ENCODE peak calls at places on chromosomes 16 and 17, in four cellular contexts. E is IMR-90, G is Peyer's patch, C is transverse colon. H is an unnamed sample. For H3K36me3, the result is how much of the 10 kb centered on the place peaks cover.

GRCh38 chr16:83624436-83625120 is 183.2 kb upstream of the HSBP1 start:
- DNase-seq in E (no peak), G (no peak), C (no peak), H (no peak)

GRCh38 chr16:11133344-11133921 is 122.6 kb downstream of the SOCS1 start:
- DNase-seq in E (peak), G (peak), C (peak), H (no peak)

GRCh38 chr16:85152414-85153030 is 40.2 kb upstream of the CIBAR2 start:
- DNase-seq in E (no peak), G (no peak), C (no peak), H (no peak)

GRCh38 chr17:36182176-36183000 is 6.0 kb upstream of the TBC1D3B start:
- DNase-seq in E (no peak), G (peak), C (no peak), H (no peak)

GRCh38 chr17:6701719-6702118 is 11.4 kb downstream of the SLC13A5 start:
- DNase-seq in E (no peak), G (peak), C (no peak), H (no peak)

GRCh38 chr17:58189436-58190146 is 2.9 kb upstream of the EPX start:
- DNase-seq in E (peak), G (no peak), C (no peak), H (no peak)

GRCh38 chr16:53056528-53056881 is 1.7 kb downstream of the CHD9 start:
- DNase-seq in E (peak), G (no peak), C (peak), H (no peak)

GRCh38 chr16:86931410-86931941 is 353.1 kb downstream of the FOXL1 start:
- DNase-seq in E (peak), G (no peak), C (no peak), H (no peak)

GRCh38 chr16:19094542-19095365 is 19.0 kb upstream of the ITPRIPL2 start:
- DNase-seq in E (no peak), G (no peak), C (peak), H (no peak)

DNA sequence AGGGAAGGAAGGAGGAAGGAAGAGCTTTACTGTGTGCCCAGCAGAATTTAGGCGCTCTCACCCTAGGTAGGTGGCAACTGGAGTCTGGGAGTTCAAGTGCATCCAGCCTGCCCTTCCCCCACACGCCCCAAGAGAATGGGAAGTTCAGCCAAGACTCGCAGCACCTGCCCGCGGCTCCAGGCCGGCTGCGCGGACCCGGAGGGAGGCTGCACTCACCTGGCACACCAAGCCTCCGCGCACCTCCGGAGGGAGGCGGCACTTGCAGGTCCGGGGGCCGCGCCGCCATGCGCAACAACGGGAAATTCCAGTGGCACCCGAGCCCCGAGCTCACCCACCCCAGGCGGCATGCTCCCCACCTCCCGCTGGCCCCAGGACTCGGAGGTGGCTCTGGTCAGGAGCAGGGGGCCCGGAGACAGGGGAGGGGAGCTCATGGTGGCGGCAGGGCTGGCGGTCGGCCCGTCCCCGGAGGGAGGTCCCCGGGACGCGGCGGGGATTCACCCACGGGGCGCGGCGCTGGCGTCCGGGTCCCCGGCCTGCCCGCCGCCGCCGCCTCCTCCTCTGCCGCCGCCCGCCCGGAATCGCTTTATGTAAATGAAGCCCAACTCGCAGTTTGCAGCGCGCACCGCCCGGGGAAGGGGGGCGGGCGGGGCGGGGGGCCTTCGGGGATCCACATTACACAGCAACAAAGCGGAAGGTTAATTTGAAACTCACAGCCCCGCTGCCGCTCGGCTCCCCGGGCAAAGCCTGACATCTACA is at the start of gene ZFHX3:
- DNase-seq in E (peak), G (peak), C (peak), H (no peak)
- H3K36me3 ChIP-seq in E (under half), G (under half), C (under half), H (under half)

DNA sequence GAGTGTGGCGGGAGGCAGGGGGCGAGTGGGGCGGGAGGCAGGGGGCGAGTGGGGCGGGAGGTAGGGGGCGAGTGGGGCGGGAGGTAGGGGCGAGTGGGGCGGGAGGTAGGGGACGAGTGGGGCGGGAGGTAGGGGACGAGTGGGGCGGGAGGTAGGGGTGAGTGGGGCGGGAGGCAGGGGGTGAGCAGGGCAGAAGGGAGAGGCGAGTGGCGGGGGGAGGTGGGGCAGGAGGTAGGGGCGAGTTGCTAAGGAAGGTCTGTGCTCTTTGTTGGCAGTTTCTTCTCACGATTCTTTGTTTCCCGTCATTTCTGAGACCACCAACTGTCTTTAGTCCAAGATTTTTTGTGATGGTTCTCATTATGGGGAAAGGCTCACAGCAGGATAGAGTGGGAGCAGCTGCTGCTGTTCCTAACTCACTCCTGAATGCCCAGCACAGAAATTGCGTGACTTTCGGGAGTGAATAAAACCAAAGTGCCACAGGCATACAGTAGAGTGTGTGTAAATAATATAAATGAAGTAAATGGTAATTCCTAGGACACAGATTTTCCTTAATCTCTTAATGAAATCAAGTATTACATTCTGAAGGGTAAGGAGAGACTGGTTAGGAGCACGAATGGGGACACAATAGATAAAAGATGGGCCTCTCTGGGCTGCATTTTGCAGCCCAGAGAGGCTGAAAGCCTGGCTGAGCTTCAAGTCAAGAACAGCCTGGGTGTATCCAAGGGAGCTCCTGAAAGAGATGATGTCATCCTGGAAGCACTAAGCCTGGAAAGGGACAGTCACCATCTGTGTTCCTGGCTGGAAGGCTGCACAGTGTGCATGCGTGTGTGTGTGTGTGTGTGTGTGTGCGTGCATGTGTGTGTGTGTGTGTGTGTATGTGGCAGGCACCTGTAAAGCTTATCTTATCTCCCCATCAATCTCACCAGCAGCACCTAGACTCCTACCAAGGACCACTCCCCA is 44.5 kb downstream of the COG7 start:
- DNase-seq in E (peak), G (no peak), C (peak), H (no peak)
- H3K36me3 ChIP-seq in E (half or more), G (under half), C (under half), H (half or more)

DNA sequence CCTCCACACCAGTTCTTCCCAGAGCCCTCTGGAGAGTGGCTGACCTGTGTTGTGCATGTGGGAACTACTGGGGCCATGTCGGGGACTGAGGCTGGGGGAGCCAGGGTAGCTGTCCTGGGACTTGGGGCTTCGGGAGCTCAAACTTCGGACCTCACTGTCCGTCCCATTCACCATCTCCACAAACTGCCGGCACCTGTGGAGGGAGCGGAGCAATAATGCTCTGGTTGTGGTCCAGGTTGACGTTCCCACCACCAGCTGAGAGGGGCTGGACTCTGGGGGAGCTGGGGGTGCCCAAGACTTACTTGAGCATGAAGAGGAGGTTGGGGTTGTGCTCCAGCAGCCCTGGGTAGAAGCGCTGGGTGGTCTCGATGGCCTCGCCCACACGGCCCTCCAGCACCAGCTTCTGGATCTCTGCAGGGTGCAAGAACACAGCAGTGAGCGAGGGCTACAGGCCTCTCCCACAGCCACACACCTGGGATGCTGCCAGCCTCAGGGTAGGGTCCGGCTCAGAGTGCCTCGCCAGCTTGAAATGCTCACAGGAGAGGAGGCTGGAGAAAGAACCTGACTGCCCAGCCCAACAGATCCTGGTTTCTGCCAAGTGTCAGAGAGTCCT is 10.6 kb upstream of the GFOD2 start:
- DNase-seq in E (no peak), G (no peak), C (no peak), H (no peak)
- H3K36me3 ChIP-seq in E (half or more), G (under half), C (under half), H (under half)

GRCh38 chr16:89987169-89987568 is 32.1 kb downstream of the DBNDD1 start:
- DNase-seq in E (no peak), G (no peak), C (no peak), H (no peak)

GRCh38 chr16:89988951-89989350 is 30.3 kb downstream of the DBNDD1 start:
- DNase-seq in E (no peak), G (no peak), C (no peak), H (no peak)

GRCh38 chr16:89984215-89984614 is 35.0 kb downstream of the DBNDD1 start:
- DNase-seq in E (no peak), G (no peak), C (no peak), H (no peak)

GRCh38 chr16:89985219-89985618 is 34.0 kb downstream of the DBNDD1 start:
- DNase-seq in E (no peak), G (no peak), C (no peak), H (no peak)

GRCh38 chr16:89986600-89986999 is 32.7 kb downstream of the DBNDD1 start:
- DNase-seq in E (no peak), G (no peak), C (no peak), H (no peak)
- H3K36me3 ChIP-seq in E (half or more), G (under half), C (under half), H (under half)

GRCh38 chr17:73224663-73225305 is 31.9 kb downstream of the COG1 start:
- DNase-seq in E (no peak), G (no peak), C (no peak), H (no peak)
- H3K36me3 ChIP-seq in E (under half), G (under half), C (under half), H (under half)

DNA sequence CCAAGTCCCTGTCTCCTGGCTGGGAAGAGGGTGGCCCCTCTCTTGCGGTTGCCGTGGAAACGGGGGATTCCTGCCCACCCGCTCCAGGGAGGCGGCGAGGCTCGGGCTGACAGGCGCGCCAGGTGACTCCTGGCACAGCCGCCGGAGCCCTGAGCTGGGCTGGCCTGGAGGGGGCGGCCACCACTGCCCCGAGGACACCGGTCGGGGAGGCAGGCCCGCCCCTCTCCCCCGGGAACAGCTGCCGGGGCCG is 71.3 kb downstream of the ABR start:
- DNase-seq in E (no peak), G (no peak), C (no peak), H (peak)
- H3K36me3 ChIP-seq in E (under half), G (under half), C (under half), H (under half)

GRCh38 chr16:27445502-27446175 is 43.7 kb downstream of the IL21R start:
- DNase-seq in E (no peak), G (no peak), C (no peak), H (no peak)

GRCh38 chr16:27444015-27444414 is 42.0 kb downstream of the IL21R start:
- DNase-seq in E (peak), G (no peak), C (no peak), H (no peak)

GRCh38 chr16:27444470-27444869 is 42.5 kb downstream of the IL21R start:
- DNase-seq in E (no peak), G (no peak), C (no peak), H (no peak)

GRCh38 chr16:27448531-27449433 is 46.8 kb downstream of the IL21R start:
- DNase-seq in E (no peak), G (no peak), C (no peak), H (no peak)

GRCh38 chr16:27446721-27447120 is 44.7 kb downstream of the IL21R start:
- DNase-seq in E (no peak), G (peak), C (peak), H (peak)
- H3K36me3 ChIP-seq in E (under half), G (under half), C (under half), H (half or more)

GRCh38 chr17:4550534-4551039 is 4.6 kb downstream of the MYBBP1A start:
- DNase-seq in E (no peak), G (no peak), C (no peak), H (no peak)

GRCh38 chr17:4549781-4550533 is 5.2 kb downstream of the MYBBP1A start:
- DNase-seq in E (no peak), G (no peak), C (no peak), H (no peak)

GRCh38 chr17:4548721-4549531 is 6.3 kb downstream of the MYBBP1A start:
- DNase-seq in E (peak), G (no peak), C (no peak), H (no peak)

GRCh38 chr17:4551796-4552525 is 3.2 kb downstream of the MYBBP1A start:
- DNase-seq in E (no peak), G (no peak), C (no peak), H (no peak)

GRCh38 chr17:4551141-4551540 is 4.0 kb downstream of the MYBBP1A start:
- DNase-seq in E (no peak), G (no peak), C (no peak), H (no peak)
- H3K36me3 ChIP-seq in E (half or more), G (under half), C (under half), H (under half)

GRCh38 chr17:2931426-2931825 is 132.0 kb downstream of the OR1D5 start:
- DNase-seq in E (no peak), G (no peak), C (no peak), H (no peak)

GRCh38 chr17:2933606-2934005 is 129.8 kb downstream of the OR1D5 start:
- DNase-seq in E (no peak), G (no peak), C (no peak), H (no peak)

GRCh38 chr17:2931901-2932300 is 131.5 kb downstream of the OR1D5 start:
- DNase-seq in E (no peak), G (no peak), C (no peak), H (no peak)

GRCh38 chr17:2935622-2936021 is 127.8 kb downstream of the OR1D5 start:
- DNase-seq in E (peak), G (no peak), C (no peak), H (no peak)

DNA sequence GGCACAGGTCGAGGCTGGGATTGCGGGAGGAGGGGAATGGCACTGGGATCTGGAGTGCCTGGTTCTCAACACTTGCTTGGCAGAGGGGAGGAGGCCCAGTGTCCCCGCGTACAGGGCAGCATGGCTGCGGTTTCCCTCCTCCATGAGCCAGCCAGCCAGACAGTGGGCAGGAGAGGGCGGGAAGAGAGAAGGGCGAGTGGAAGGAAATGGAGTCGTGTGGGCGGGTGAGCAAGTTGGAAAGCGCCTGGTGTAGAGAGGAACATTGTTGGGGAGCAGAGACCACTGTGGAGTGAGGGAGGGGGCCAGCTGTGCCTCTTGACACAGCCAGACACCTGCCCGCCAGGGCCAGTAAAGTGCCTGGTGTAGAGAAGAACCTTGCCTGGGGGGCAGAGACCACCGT is 130.5 kb downstream of the OR1D5 start:
- DNase-seq in E (no peak), G (no peak), C (no peak), H (no peak)
- H3K36me3 ChIP-seq in E (under half), G (under half), C (under half), H (under half)

GRCh38 chr16:931171-931570 is 39.6 kb downstream of the LMF1 start:
- DNase-seq in E (no peak), G (no peak), C (no peak), H (no peak)
- H3K36me3 ChIP-seq in E (under half), G (under half), C (under half), H (under half)

H was measured in naive thymus-derived CD4-positive, alpha-beta T cell.